ENCODE peak calls at places on chromosomes 6 and 20, in five cellular contexts. A is GM23338, K is HCT116, C is SK-N-SH, B is GM23248. J is an unnamed sample.
A peak's percentile ranks its signal among the peaks of the same experiment; 100 is the strongest.

GRCh38 chr6:25627001-25627400 is 25.0 kb upstream of the SCGN start:
- DNase-seq in A (peak; percentile 82), K (no peak), C (no peak), B (no peak), J (no peak)

GRCh38 chr20:1827974-1828785 is 67.0 kb upstream of the SIRPA start:
- DNase-seq in A (no peak), K (peak; percentile 24), C (no peak), B (peak; percentile 48), J (no peak)

GRCh38 chr6:88823998-88824397 is 139.4 kb downstream of the RNGTT start:
- DNase-seq in A (no peak), K (no peak), C (no peak), B (peak; percentile 59), J (no peak)

GRCh38 chr20:61125536-61126180 is 126.4 kb upstream of the CDH4 start:
- DNase-seq in A (no peak), K (no peak), C (no peak), B (no peak), J (no peak)

GRCh38 chr20:41006936-41007871 is 21.4 kb upstream of the TOP1 start:
- DNase-seq in A (no peak), K (no peak), C (no peak), B (no peak), J (no peak)

GRCh38 chr6:42068173-42068572 is 17.8 kb downstream of the TAF8 start:
- DNase-seq in A (no peak), K (no peak), C (no peak), B (no peak), J (no peak)

GRCh38 chr20:38791940-38792339 is 13.6 kb upstream of the PPP1R16B start:
- DNase-seq in A (no peak), K (no peak), C (no peak), B (no peak), J (no peak)

GRCh38 chr6:24929255-24929654 is 6.5 kb downstream of the RIPOR2 start:
- DNase-seq in A (no peak), K (no peak), C (no peak), B (no peak), J (peak; percentile 76)

GRCh38 chr6:112253842-112254816 is at the start of gene LAMA4:
- DNase-seq in A (peak; percentile 68), K (no peak), C (peak; percentile 64), B (peak; percentile 83), J (no peak)

GRCh38 chr20:21622097-21622496 is 83.4 kb upstream of the PAX1 start:
- DNase-seq in A (no peak), K (no peak), C (no peak), B (no peak), J (no peak)

GRCh38 chr6:42251500-42251899 is 33.8 kb upstream of the MRPS10 start:
- DNase-seq in A (no peak), K (no peak), C (no peak), B (peak; percentile 81), J (no peak)

GRCh38 chr20:48716086-48716485 is 111.7 kb downstream of the PREX1 start:
- DNase-seq in A (no peak), K (no peak), C (no peak), B (no peak), J (no peak)

GRCh38 chr6:157552956-157553485 is 172.0 kb downstream of the ZDHHC14 start:
- DNase-seq in A (peak; percentile 24), K (no peak), C (no peak), B (no peak), J (no peak)

GRCh38 chr6:160139420-160139851 is 17.8 kb downstream of the SLC22A1 start:
- DNase-seq in A (no peak), K (no peak), C (no peak), B (peak; percentile 84), J (no peak)
- TF ChIP-seq EZH2phosphoT487 in A (no peak), K (no peak), C (no peak), B (no peak), J (no peak)

GRCh38 chr6:33200234-33201146 is at the start of the genes RXRB and SLC39A7:
- DNase-seq in A (peak; percentile 99), K (peak; percentile 98), C (peak; percentile 96), B (peak; percentile 100), J (peak; percentile 97)

GRCh38 chr6:33198159-33198852 is 2.2 kb downstream of the RXRB start:
- DNase-seq in A (no peak), K (no peak), C (no peak), B (no peak), J (no peak)

GRCh38 chr6:33201147-33201545 is 479 bp downstream of the SLC39A7 start:
- DNase-seq in A (no peak), K (no peak), C (peak; percentile 53), B (no peak), J (no peak)

GRCh38 chr6:33198853-33199436 is 1.5 kb downstream of the RXRB start:
- DNase-seq in A (no peak), K (no peak), C (no peak), B (no peak), J (no peak)

DNA sequence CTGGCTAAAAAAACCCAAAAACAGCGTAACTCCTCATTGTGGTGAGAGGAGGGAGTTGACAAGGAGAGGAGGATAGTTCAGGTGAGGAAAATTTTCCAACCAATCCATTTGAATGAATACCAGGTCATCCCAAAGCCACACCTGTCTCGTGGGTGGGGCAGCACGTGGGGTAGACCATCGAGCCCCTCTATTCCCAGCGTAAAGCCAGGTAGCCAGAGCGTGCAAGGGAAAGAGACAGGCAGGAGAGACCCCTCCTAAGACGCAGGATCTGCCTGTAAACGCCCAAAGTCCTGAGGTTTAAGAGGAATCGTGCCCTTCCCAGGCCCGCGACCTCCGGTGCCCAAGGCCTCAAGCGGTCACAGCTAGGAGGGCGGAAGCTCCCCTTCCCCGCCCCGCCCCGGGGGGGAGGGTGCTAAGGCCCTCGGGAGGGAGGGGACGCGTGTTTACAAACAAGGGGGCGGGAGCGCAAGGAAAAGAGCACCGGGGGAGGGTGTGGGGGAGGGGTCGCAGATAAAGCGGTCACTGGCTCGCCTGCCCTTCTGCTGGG is 705 bp downstream of the RXRB start:
- DNase-seq in A (peak; percentile 92), K (peak; percentile 74), C (peak; percentile 89), B (peak; percentile 76), J (peak; percentile 81)
- H2AFZ ChIP-seq in A (no peak overlapping the region), K (no peak overlapping the region), C (no peak overlapping the region), B (peak overlapping the region; percentile 77), J (peak overlapping the region; percentile 91)

DNA sequence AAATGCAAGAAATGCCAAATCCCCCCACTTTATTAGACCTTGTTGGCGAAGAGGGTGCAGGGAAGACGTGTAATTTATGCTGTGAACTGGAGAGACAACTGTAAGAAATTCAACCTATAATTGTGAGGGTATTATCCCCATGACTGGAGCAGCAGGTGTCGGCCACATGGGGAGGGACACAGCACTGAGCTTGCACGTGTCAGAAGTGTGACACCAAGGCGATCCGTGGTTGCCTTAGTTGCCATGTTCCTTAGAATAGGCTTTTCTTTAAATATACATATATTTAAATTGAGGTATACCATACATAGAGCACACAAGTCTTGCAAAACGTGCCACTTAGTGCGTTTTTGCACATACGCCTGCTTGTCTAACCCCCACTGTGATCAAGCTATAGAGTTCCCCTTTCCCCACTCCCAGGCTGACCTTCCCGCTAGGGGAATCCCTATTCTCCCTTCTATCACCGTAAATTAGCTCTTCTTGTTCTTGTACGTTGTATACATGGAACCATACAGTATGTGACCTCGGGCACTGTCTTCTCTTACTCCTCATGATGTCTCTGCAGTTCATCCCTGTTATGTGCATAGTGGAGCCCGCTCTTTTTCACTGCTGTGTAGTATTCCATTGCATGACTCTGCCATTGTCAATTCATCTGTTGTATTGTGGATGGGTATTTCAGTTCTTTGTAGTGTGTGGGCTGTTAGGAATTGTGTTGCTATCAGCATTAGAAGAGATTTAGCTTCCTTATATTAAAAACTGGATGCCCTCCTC is 81.5 kb upstream of the PMEPA1 start:
- DNase-seq in A (no peak), K (no peak), C (no peak), B (no peak), J (no peak)
- TF ChIP-seq EZH2phosphoT487 in A (no peak), K (no peak), C (no peak), B (no peak), J (no peak)

GRCh38 chr20:54557836-54558590 is 82.6 kb downstream of the DOK5 start:
- DNase-seq in A (no peak), K (no peak), C (no peak), B (peak; percentile 24), J (no peak)
- H2AFZ ChIP-seq in A (no peak overlapping the region), K (no peak overlapping the region), C (no peak overlapping the region), B (no peak overlapping the region), J (no peak overlapping the region)

GRCh38 chr6:139252018-139252390 is 39.8 kb downstream of the TXLNB start:
- DNase-seq in A (no peak), K (no peak), C (no peak), B (no peak), J (no peak)

GRCh38 chr6:139256087-139256486 is 35.7 kb downstream of the TXLNB start:
- DNase-seq in A (no peak), K (no peak), C (no peak), B (peak; percentile 85), J (no peak)

GRCh38 chr6:139254196-139254595 is 37.6 kb downstream of the TXLNB start:
- DNase-seq in A (no peak), K (no peak), C (no peak), B (no peak), J (no peak)

GRCh38 chr6:139251377-139252017 is 40.3 kb downstream of the TXLNB start:
- DNase-seq in A (no peak), K (no peak), C (no peak), B (no peak), J (no peak)

DNA sequence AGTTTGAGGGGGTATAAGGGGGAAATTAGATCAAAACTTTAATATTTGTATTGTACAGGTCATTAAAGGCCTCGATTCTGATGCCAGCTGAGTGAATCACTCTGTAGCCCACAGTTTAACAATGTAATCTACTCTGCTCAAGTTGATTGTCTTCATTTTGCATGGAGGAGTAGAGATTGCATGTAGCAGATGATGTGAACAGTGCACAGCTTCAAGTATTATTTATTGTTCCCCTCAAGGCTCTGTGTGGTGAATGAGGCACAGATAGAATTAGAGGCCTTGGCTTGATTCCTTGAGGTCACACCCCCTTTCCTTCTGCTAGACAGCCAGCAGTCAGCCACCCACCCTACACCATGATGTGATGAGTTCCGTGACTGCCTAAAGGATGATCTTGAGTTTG is 38.1 kb downstream of the TXLNB start:
- DNase-seq in A (no peak), K (no peak), C (no peak), B (peak; percentile 5), J (no peak)
- TF ChIP-seq EZH2phosphoT487 in A (no peak), K (no peak), C (no peak), B (no peak), J (no peak)

J was measured in MM.1S.